ENCODE peak calls at places on chromosome 3, in four cellular contexts. X, T, E and F are unnamed samples.
A peak's percentile ranks its signal among the peaks of the same experiment; 100 is the strongest.

GRCh38 chr3:4219227-4219568 is 84.0 kb upstream of the SETMAR start:
- DNase-seq in X (no peak), T (no peak), E (no peak), F (no peak)

GRCh38 chr3:163071684-163072083 is 1575.1 kb downstream of the OTOL1 start:
- DNase-seq in X (no peak), T (no peak), E (no peak), F (no peak)

GRCh38 chr3:197025736-197026480 is 3.7 kb downstream of the MELTF start:
- DNase-seq in X (no peak), T (no peak), E (no peak), F (no peak)

GRCh38 chr3:184379375-184380209 is at the start of gene CHRD:
- DNase-seq in X (no peak), T (no peak), E (no peak), F (no peak)

GRCh38 chr3:150936693-150937092 is 31.5 kb upstream of the MINDY4B start:
- DNase-seq in X (no peak), T (no peak), E (no peak), F (no peak)

GRCh38 chr3:166688665-166689064 is 691.4 kb downstream of the ZBBX start:
- DNase-seq in X (no peak), T (no peak), E (no peak), F (no peak)

GRCh38 chr3:188993140-188993539 is 178.6 kb upstream of the TPRG1 start:
- DNase-seq in X (no peak), T (no peak), E (no peak), F (no peak)

GRCh38 chr3:17845026-17845425 is 102.6 kb upstream of the TBC1D5 start:
- DNase-seq in X (no peak), T (no peak), E (no peak), F (no peak)

GRCh38 chr3:2823016-2823415 is 287.2 kb downstream of the IL5RA start:
- DNase-seq in X (no peak), T (no peak), E (no peak), F (no peak)

GRCh38 chr3:15206662-15207576 is 873 bp downstream of the CAPN7 start:
- DNase-seq in X (no peak), T (peak; percentile 53), E (no peak), F (peak; percentile 30)

GRCh38 chr3:60064210-60065178 is 1014.7 kb upstream of the CFAP20DC start:
- DNase-seq in X (no peak), T (no peak), E (no peak), F (no peak)

GRCh38 chr3:43641306-43642114 is 19.7 kb upstream of the ANO10 start:
- DNase-seq in X (no peak), T (no peak), E (no peak), F (no peak)

GRCh38 chr3:111143-112069 is 85.2 kb upstream of the CHL1 start:
- DNase-seq in X (no peak), T (peak; percentile 6), E (peak; percentile 7), F (no peak)

GRCh38 chr3:116087431-116087830 is 357.9 kb downstream of the LSAMP start:
- DNase-seq in X (no peak), T (no peak), E (no peak), F (no peak)

GRCh38 chr3:32334675-32335074 is 57.0 kb upstream of the CMTM7 start:
- DNase-seq in X (no peak), T (no peak), E (no peak), F (no peak)

GRCh38 chr3:160448845-160449659 is 534 bp downstream of the TRIM59 start:
- DNase-seq in X (no peak), T (no peak), E (no peak), F (peak; percentile 37)

GRCh38 chr3:122680381-122681293 is at the start of gene PARP14:
- DNase-seq in X (peak; percentile 58), T (peak; percentile 55), E (no peak), F (peak; percentile 77)

DNA sequence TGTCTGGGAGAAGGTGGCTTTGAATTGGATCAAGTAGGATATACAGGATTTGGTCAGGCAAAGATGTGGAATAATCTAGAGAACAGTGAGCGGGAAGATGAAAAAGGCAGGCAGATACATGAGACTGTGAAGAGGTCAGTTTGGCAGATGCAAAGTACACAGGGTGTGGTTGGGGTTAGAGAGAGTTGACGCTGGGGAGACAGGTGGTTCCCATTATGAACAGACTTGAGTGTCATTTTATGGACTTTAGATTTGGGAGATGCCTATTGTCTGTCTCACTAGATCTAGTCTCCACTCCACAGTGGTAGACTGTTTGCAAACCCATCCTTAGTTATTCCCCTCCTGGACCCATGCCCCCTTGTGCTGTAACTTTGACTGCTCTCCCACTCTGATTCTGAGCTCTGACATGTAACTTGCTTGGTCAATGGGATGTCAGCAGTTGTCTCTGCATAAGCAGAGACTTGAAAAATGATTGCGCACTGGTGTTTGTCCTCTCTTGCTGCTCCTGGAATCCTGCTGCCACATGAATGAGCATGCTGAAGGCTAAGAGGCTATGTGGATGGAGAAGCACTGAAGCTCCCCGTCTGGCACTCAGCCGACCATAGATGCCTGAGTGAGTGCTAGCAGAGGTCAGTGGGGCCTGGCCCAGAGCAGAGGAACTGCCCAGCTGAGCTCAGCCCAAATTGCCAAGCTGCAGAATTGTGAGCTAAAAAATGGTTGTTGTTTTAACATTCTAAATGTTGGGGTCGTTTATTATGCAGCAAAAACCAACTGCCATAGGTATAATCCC is 88.2 kb downstream of the FAM43A start:
- DNase-seq in X (no peak), T (no peak), E (no peak), F (no peak)
- TF ChIP-seq YY1 in X (no peak), T (no peak), E (no peak), F (no peak)

DNA sequence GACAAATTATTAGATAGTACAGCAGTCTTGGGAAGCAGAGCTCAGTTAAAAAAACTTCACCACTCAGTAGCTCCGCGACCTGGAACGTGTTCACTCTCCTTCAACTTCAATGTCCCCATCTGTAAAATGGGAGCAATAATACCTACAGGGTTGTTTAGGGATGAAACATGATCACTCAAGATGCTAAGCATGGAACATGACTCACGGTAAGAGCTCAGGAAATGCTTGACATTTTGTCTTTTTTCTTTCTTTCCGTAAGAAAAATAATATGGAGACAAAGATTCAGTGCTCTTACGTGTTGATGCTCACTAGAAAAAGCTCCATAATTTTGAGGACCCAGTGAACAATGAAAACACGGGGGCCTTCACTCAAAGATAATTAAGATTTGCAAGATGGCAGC is 606.7 kb upstream of the MDFIC2 start:
- DNase-seq in X (no peak), T (no peak), E (no peak), F (no peak)
- TF ChIP-seq GABPA in X (no peak), T (no peak), E (no peak), F (no peak)

GRCh38 chr3:179450901-179451334 is 352 bp downstream of the GNB4 start:
- DNase-seq in X (no peak), T (no peak), E (no peak), F (no peak)
- TF ChIP-seq CTCF in X (no peak), T (no peak), E (no peak), F (no peak)

GRCh38 chr3:114551770-114552526 is 258.1 kb downstream of the TIGIT start:
- DNase-seq in X (no peak), T (no peak), E (no peak), F (no peak)
- TF ChIP-seq YY1 in X (no peak), T (no peak), E (no peak), F (no peak)

GRCh38 chr3:133994166-133994910 is 35.4 kb downstream of the SLCO2A1 start:
- DNase-seq in X (no peak), T (no peak), E (no peak), F (no peak)
- TF ChIP-seq GABPA in X (no peak), T (no peak), E (no peak), F (no peak)

GRCh38 chr3:39724233-39724846 is 85.1 kb upstream of the MYRIP start:
- DNase-seq in X (no peak), T (no peak), E (no peak), F (peak; percentile 17)
- TF ChIP-seq CTCF in X (peak; percentile 59), T (peak; percentile 60), E (peak; percentile 25), F (peak; percentile 50)

DNA sequence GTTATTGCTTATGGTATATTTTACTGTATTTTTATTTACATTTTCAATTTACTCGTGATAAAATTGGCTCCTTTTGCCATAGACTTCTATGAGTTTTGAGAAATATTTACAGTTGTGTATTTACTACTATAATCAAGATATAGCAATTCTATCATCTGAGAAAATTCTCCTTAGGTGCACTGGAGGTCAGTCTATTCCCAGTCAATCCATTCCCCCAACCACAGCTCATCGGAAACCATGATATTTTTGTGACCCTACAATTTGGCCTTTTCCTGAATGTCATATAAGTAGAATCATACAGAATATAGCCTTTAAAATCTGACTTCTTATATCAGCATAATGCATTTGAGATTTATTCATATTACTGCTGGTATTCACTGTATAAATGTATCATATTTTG is 114.7 kb upstream of the LRTM1 start:
- DNase-seq in X (no peak), T (no peak), E (no peak), F (no peak)
- TF ChIP-seq YY1 in X (no peak), T (no peak), E (no peak), F (no peak)

GRCh38 chr3:186432189-186432588 is 70.2 kb upstream of the DGKG start:
- DNase-seq in X (no peak), T (no peak), E (no peak), F (peak; percentile 62)
- TF ChIP-seq GABPA in X (no peak), T (no peak), E (no peak), F (no peak)